ENCODE peak calls at places on chromosome 1, in six cellular contexts. I is DND-41, P is Panc1, Z is H9, V is fibroblast of lung, G is ovary. K is an unnamed sample.

GRCh38 chr1:92833840-92834239 is 2.0 kb downstream of the RPL5 start:
- DNase-seq in I (no peak), P (no peak), Z (no peak), V (no peak), G (no peak), K (no peak)

GRCh38 chr1:209505044-209505443 is 78.5 kb upstream of the CAMK1G start:
- DNase-seq in I (no peak), P (no peak), Z (no peak), V (no peak), G (no peak), K (no peak)

GRCh38 chr1:109923131-109923945 is 12.7 kb downstream of the CSF1 start:
- DNase-seq in I (no peak), P (no peak), Z (peak), V (no peak), G (no peak), K (no peak)

GRCh38 chr1:46003315-46003714 is 129.1 kb downstream of the PIK3R3 start:
- DNase-seq in I (no peak), P (no peak), Z (no peak), V (no peak), G (no peak), K (no peak)

GRCh38 chr1:64841330-64842065 is 96.6 kb downstream of the RAVER2 start:
- DNase-seq in I (no peak), P (no peak), Z (no peak), V (no peak), G (no peak), K (no peak)

GRCh38 chr1:223142795-223143759 is at the start of gene TLR5:
- DNase-seq in I (peak), P (no peak), Z (peak), V (peak), G (peak), K (peak)

GRCh38 chr1:168709407-168709891 is 19.6 kb downstream of the DPT start:
- DNase-seq in I (no peak), P (no peak), Z (no peak), V (peak), G (no peak), K (no peak)

GRCh38 chr1:67988066-67988465 is 62.4 kb downstream of the DIRAS3 start:
- DNase-seq in I (no peak), P (no peak), Z (no peak), V (peak), G (peak), K (no peak)

GRCh38 chr1:43716559-43717281 is 9.4 kb downstream of the ST3GAL3 start:
- DNase-seq in I (no peak), P (no peak), Z (no peak), V (peak), G (no peak), K (no peak)

GRCh38 chr1:5731110-5731423 is 261.2 kb downstream of the NPHP4 start:
- DNase-seq in I (no peak), P (no peak), Z (no peak), V (no peak), G (no peak), K (no peak)

GRCh38 chr1:145964328-145965118 is at the start of the genes ANKRD34A and POLR3GL:
- DNase-seq in I (peak), P (no peak), Z (peak), V (peak), G (peak), K (peak)

GRCh38 chr1:50183734-50184133 is 75.0 kb downstream of the ELAVL4 start:
- DNase-seq in I (no peak), P (no peak), Z (no peak), V (no peak), G (no peak), K (no peak)

GRCh38 chr1:31101147-31101502 is 35.6 kb upstream of the PUM1 start:
- DNase-seq in I (no peak), P (no peak), Z (no peak), V (peak), G (peak), K (no peak)

GRCh38 chr1:161069731-161070270 is at the start of gene ARHGAP30:
- DNase-seq in I (peak), P (no peak), Z (peak), V (no peak), G (no peak), K (peak)

GRCh38 chr1:10824821-10825540 is 28.5 kb upstream of the CASZ1 start:
- DNase-seq in I (no peak), P (no peak), Z (peak), V (peak), G (peak), K (no peak)

GRCh38 chr1:161091796-161092507 is 2.6 kb upstream of the NECTIN4 start:
- DNase-seq in I (no peak), P (no peak), Z (no peak), V (no peak), G (no peak), K (no peak)

GRCh38 chr1:118947790-118948189 is 40.4 kb downstream of the TBX15 start:
- DNase-seq in I (no peak), P (no peak), Z (no peak), V (peak), G (no peak), K (no peak)

GRCh38 chr1:172024516-172024915 is 183.2 kb downstream of the DNM3 start:
- DNase-seq in I (no peak), P (no peak), Z (no peak), V (no peak), G (no peak), K (no peak)

GRCh38 chr1:76053021-76053420 is 21.5 kb upstream of the ST6GALNAC3 start:
- DNase-seq in I (no peak), P (no peak), Z (peak), V (no peak), G (no peak), K (no peak)

GRCh38 chr1:183956559-183957188 is 80.9 kb downstream of the COLGALT2 start:
- DNase-seq in I (peak), P (peak), Z (no peak), V (peak), G (no peak), K (no peak)

GRCh38 chr1:83693409-83694126 is 305.4 kb downstream of the TTLL7 start:
- DNase-seq in I (no peak), P (no peak), Z (no peak), V (peak), G (no peak), K (no peak)

GRCh38 chr1:22976461-22977243 is 4.0 kb upstream of the LACTBL1 start:
- DNase-seq in I (peak), P (peak), Z (peak), V (peak), G (no peak), K (peak)

GRCh38 chr1:238108417-238108816 is 217.7 kb upstream of the ZP4 start:
- DNase-seq in I (no peak), P (no peak), Z (no peak), V (no peak), G (no peak), K (no peak)

GRCh38 chr1:228148971-228149340 is 774 bp upstream of the GJC2 start:
- DNase-seq in I (no peak), P (no peak), Z (no peak), V (no peak), G (no peak), K (no peak)
- H3K27ac ChIP-seq in I (no peak), P (peak), Z (no peak), V (peak), G (peak), K (no peak)

GRCh38 chr1:15948600-15949452 is 27.1 kb downstream of the ZBTB17 start:
- DNase-seq in I (no peak), P (no peak), Z (no peak), V (peak), G (peak), K (no peak)
- TF ChIP-seq CTCF in I (no peak), P (no peak), Z (no peak), V (no peak), G (no peak), K (no peak)

GRCh38 chr1:108559215-108560142 is at the start of gene EEIG2:
- DNase-seq in I (peak), P (no peak), Z (peak), V (peak), G (peak), K (peak)
- H3K27ac ChIP-seq in I (peak), P (peak), Z (no peak), V (peak), G (peak), K (peak)

GRCh38 chr1:3775248-3775497 is 2.6 kb downstream of the SMIM1 start:
- DNase-seq in I (no peak), P (no peak), Z (no peak), V (no peak), G (no peak), K (no peak)

GRCh38 chr1:3776231-3777030 is 3.9 kb downstream of the SMIM1 start:
- DNase-seq in I (no peak), P (no peak), Z (no peak), V (no peak), G (no peak), K (no peak)

GRCh38 chr1:3777078-3777547 is 4.6 kb downstream of the SMIM1 start:
- DNase-seq in I (no peak), P (no peak), Z (no peak), V (no peak), G (no peak), K (no peak)

GRCh38 chr1:3774503-3775247 is 2.1 kb downstream of the SMIM1 start:
- DNase-seq in I (no peak), P (no peak), Z (no peak), V (no peak), G (peak), K (no peak)

GRCh38 chr1:3775498-3776230 is 3.1 kb downstream of the SMIM1 start:
- DNase-seq in I (peak), P (peak), Z (peak), V (peak), G (peak), K (no peak)
- TF ChIP-seq CTCF in I (peak), P (peak), Z (peak), V (no peak), G (no peak), K (peak)

DNA sequence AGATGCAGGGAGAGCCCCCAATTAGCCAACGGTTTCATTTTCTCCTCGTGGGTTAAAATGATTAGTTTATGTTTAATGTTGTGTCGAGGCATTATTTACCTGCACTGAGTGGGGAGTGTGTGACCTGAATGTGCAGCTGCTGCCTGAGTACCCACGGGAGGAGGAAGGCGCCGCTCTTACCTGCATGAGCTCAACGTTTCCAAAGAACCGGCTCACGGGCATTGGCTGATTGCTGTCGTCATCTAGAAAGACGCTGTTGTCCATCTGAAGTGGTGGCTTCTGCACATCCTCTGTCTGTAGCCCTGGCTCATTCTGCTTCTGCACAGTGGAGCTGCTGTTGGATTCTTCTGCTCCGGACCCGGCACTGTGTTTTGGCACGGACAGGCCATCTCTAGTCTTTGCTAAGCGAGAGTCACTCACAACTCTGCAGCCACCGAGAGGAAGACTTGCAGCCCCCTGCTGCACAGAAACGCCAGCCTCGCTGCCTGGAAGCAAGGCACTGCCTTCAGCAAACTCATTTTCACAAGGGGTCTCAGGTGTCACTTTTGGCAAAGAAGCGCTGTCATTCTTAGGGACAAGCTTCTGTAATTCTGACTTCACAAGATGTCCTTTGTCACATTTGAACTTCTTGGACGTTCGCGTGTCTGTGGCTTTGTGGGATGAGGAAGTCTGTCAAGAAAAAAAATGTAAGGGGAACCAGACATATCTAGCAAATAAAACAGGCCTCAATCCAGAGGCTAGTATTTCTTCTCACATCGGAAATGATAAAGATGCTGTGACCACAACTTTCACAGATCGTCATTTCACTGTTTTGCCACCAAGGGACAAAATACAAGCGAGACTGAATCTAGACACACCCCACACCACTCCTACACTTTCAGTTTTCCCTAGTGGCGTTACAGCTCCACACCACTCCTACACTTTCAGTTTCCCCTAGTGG is 9.4 kb downstream of the C1orf174 start:
- DNase-seq in I (no peak), P (no peak), Z (no peak), V (no peak), G (no peak), K (no peak)
- H3K27ac ChIP-seq in I (no peak), P (no peak), Z (no peak), V (no peak), G (no peak), K (no peak)

DNA sequence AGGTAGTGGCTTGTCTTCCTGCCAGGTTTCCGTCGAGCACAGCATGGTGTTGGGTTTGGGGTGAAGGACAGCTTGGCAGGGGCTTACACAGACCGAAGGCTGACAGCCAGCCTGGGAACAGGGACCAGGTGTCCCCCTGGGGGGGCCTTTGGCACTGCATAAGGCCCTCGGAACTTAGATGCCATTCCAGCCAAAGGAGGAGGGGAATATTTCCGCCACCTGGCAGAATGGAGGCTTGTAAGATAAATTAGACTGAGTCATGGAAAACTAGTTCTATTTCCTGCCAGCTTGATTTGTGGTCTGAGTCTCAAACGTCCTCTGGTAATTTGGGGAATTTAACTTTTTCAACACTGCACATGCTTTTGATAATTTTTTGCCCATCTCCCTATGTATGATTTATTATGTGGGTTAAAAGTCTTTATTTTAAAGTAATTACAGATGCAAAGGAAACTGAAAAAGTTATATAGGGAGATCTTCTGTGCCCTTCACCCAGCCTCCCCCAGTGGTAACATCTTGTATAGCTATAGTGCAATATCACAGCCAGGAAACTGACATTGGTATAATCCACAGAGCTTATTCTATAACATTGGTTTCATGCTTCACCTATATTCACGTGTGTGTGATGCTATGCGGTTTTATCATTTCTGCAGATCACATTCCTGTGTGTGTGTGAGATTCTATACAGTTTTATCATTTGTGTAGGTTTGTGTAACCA is 11.5 kb upstream of the TMEM51 start:
- DNase-seq in I (no peak), P (no peak), Z (no peak), V (peak), G (no peak), K (no peak)
- TF ChIP-seq CTCF in I (no peak), P (no peak), Z (no peak), V (no peak), G (no peak), K (no peak)

DNA sequence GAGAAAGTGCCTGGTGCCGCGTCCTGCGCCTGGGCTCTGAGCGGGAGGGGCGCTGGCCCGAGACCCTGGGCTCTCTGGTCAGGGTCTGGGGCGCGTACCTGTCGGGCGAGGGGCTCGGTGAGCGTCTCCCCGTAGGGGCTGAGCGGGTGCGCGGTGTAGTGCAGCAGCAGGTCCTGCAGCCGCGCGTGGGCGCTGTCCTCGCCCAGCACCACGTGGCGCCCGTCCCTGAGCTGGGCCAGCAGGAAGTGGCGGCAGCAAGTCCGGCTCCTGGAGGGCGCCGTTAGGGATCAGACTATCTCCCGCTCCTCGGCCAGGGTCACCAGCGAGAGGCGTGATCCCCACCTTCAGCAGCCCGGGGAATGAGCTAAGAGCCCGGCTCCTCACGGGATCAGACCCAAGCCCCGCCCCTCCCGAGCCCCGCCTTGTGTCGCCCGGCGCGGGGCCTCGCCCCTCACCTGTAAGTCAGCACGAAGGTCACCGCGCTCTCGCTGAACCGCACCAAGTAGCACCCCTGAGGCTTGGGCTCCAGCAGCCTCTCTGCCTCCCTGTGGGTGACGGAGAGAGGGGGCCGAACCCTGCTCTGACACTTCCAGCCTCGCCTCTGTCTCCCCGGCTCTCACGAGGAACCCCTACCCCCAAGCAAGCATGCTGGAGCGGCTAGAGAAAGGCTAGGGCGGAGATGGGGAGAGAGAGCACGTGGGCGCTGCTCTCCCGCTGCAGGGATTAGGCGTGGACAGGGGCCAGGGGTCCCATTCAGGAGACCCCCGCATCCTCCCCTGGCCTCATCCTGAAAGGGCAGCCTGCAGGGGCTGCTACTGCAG is 2.7 kb downstream of the SH2D2A start:
- DNase-seq in I (no peak), P (no peak), Z (peak), V (peak), G (peak), K (peak)
- H3K27ac ChIP-seq in I (no peak), P (peak), Z (no peak), V (no peak), G (peak), K (peak)